ENCODE peak calls at places on chromosome 7, in six cellular contexts. One of them, this sample, is unnamed.

GRCh38 chr7:100655908-100656674 is at the start of gene ACTL6B:
- DNase-seq in left cardiac atrium: peak
- DNase-seq in aorta: peak
- DNase-seq in NCI-H1105: peak
- DNase-seq in H4: no peak
- DNase-seq in naive thymus-derived CD8-positive, alpha-beta T cell: peak
- DNase-seq in this sample: peak

GRCh38 chr7:41143074-41143473 is 559.8 kb downstream of the INHBA start:
- DNase-seq in aorta: no peak
- DNase-seq in NCI-H1105: no peak
- DNase-seq in naive thymus-derived CD8-positive, alpha-beta T cell: no peak
- DNase-seq in left cardiac atrium: no peak
- DNase-seq in H4: no peak
- DNase-seq in this sample: no peak

GRCh38 chr7:77954773-77955562 is 156.4 kb downstream of the PHTF2 start:
- DNase-seq in NCI-H1105: peak
- DNase-seq in H4: no peak
- DNase-seq in naive thymus-derived CD8-positive, alpha-beta T cell: no peak
- DNase-seq in aorta: no peak
- DNase-seq in left cardiac atrium: no peak
- DNase-seq in this sample: no peak

GRCh38 chr7:63899691-63900393 is 98.8 kb upstream of the ZNF722 start:
- DNase-seq in naive thymus-derived CD8-positive, alpha-beta T cell: peak
- DNase-seq in left cardiac atrium: peak
- DNase-seq in NCI-H1105: peak
- DNase-seq in aorta: peak
- DNase-seq in H4: peak
- DNase-seq in this sample: peak

GRCh38 chr7:155305251-155305904 is 7.7 kb downstream of the INSIG1 start:
- DNase-seq in aorta: no peak
- DNase-seq in H4: no peak
- DNase-seq in NCI-H1105: no peak
- DNase-seq in left cardiac atrium: no peak
- DNase-seq in naive thymus-derived CD8-positive, alpha-beta T cell: no peak
- DNase-seq in this sample: no peak

GRCh38 chr7:31794851-31795250 is 107.8 kb downstream of the PPP1R17 start:
- DNase-seq in aorta: no peak
- DNase-seq in H4: no peak
- DNase-seq in NCI-H1105: no peak
- DNase-seq in naive thymus-derived CD8-positive, alpha-beta T cell: no peak
- DNase-seq in left cardiac atrium: no peak
- DNase-seq in this sample: no peak

GRCh38 chr7:33776791-33777190 is 128.5 kb upstream of the BMPER start:
- DNase-seq in naive thymus-derived CD8-positive, alpha-beta T cell: no peak
- DNase-seq in aorta: no peak
- DNase-seq in H4: no peak
- DNase-seq in left cardiac atrium: no peak
- DNase-seq in NCI-H1105: no peak
- DNase-seq in this sample: no peak

GRCh38 chr7:130733866-130734524 is at the start of gene KLF14:
- DNase-seq in H4: peak
- DNase-seq in naive thymus-derived CD8-positive, alpha-beta T cell: peak
- DNase-seq in NCI-H1105: peak
- DNase-seq in aorta: no peak
- DNase-seq in left cardiac atrium: peak
- DNase-seq in this sample: peak

GRCh38 chr7:129889133-129889854 is 63.5 kb downstream of the UBE2H start:
- DNase-seq in aorta: no peak
- DNase-seq in NCI-H1105: no peak
- DNase-seq in H4: no peak
- DNase-seq in left cardiac atrium: no peak
- DNase-seq in naive thymus-derived CD8-positive, alpha-beta T cell: no peak
- DNase-seq in this sample: no peak

GRCh38 chr7:16753932-16754571 is 497 bp downstream of the TSPAN13 start:
- DNase-seq in naive thymus-derived CD8-positive, alpha-beta T cell: no peak
- DNase-seq in H4: peak
- DNase-seq in left cardiac atrium: peak
- DNase-seq in aorta: peak
- DNase-seq in NCI-H1105: peak
- DNase-seq in this sample: peak

GRCh38 chr7:157335991-157336382 is 817 bp upstream of the DNAJB6 start:
- DNase-seq in NCI-H1105: no peak
- DNase-seq in aorta: no peak
- DNase-seq in naive thymus-derived CD8-positive, alpha-beta T cell: no peak
- DNase-seq in left cardiac atrium: no peak
- DNase-seq in H4: no peak
- DNase-seq in this sample: no peak

GRCh38 chr7:23341846-23342598 is 42.9 kb downstream of the MALSU1 start:
- DNase-seq in NCI-H1105: no peak
- DNase-seq in aorta: no peak
- DNase-seq in H4: no peak
- DNase-seq in naive thymus-derived CD8-positive, alpha-beta T cell: no peak
- DNase-seq in left cardiac atrium: no peak
- DNase-seq in this sample: no peak

GRCh38 chr7:138575897-138576428 is 115.9 kb downstream of the TRIM24 start:
- DNase-seq in naive thymus-derived CD8-positive, alpha-beta T cell: no peak
- DNase-seq in aorta: no peak
- DNase-seq in left cardiac atrium: no peak
- DNase-seq in H4: no peak
- DNase-seq in NCI-H1105: no peak
- DNase-seq in this sample: no peak

GRCh38 chr7:155244675-155245074 is 53.0 kb upstream of the INSIG1 start:
- DNase-seq in left cardiac atrium: no peak
- DNase-seq in H4: no peak
- DNase-seq in naive thymus-derived CD8-positive, alpha-beta T cell: no peak
- DNase-seq in NCI-H1105: no peak
- DNase-seq in aorta: no peak
- DNase-seq in this sample: no peak

GRCh38 chr7:122487131-122487530 is 182.6 kb upstream of the FEZF1 start:
- DNase-seq in NCI-H1105: no peak
- DNase-seq in H4: peak
- DNase-seq in left cardiac atrium: no peak
- DNase-seq in naive thymus-derived CD8-positive, alpha-beta T cell: no peak
- DNase-seq in aorta: no peak
- DNase-seq in this sample: no peak

GRCh38 chr7:13990319-13990983 is 985 bp upstream of the ETV1 start:
- DNase-seq in left cardiac atrium: peak
- DNase-seq in NCI-H1105: peak
- DNase-seq in aorta: no peak
- DNase-seq in H4: peak
- DNase-seq in naive thymus-derived CD8-positive, alpha-beta T cell: no peak
- DNase-seq in this sample: peak

GRCh38 chr7:51611937-51612336 is 295.3 kb upstream of the COBL start:
- DNase-seq in left cardiac atrium: no peak
- DNase-seq in NCI-H1105: no peak
- DNase-seq in H4: no peak
- DNase-seq in aorta: no peak
- DNase-seq in naive thymus-derived CD8-positive, alpha-beta T cell: no peak
- DNase-seq in this sample: no peak

GRCh38 chr7:30476401-30477145 is 2.0 kb downstream of the NOD1 start:
- DNase-seq in NCI-H1105: peak
- DNase-seq in aorta: no peak
- DNase-seq in H4: no peak
- DNase-seq in left cardiac atrium: no peak
- DNase-seq in naive thymus-derived CD8-positive, alpha-beta T cell: no peak
- DNase-seq in this sample: no peak

GRCh38 chr7:66967029-66967428 is 28.4 kb downstream of the SBDS start:
- DNase-seq in left cardiac atrium: no peak
- DNase-seq in H4: no peak
- DNase-seq in NCI-H1105: no peak
- DNase-seq in aorta: no peak
- DNase-seq in naive thymus-derived CD8-positive, alpha-beta T cell: no peak
- DNase-seq in this sample: no peak

GRCh38 chr7:36620166-36620708 is 104.1 kb downstream of the AOAH start:
- DNase-seq in NCI-H1105: no peak
- DNase-seq in naive thymus-derived CD8-positive, alpha-beta T cell: no peak
- DNase-seq in aorta: no peak
- DNase-seq in left cardiac atrium: no peak
- DNase-seq in H4: no peak
- DNase-seq in this sample: no peak

GRCh38 chr7:26348987-26349809 is 57.5 kb downstream of the SNX10 start:
- DNase-seq in aorta: no peak
- DNase-seq in left cardiac atrium: no peak
- DNase-seq in NCI-H1105: peak
- DNase-seq in H4: no peak
- DNase-seq in naive thymus-derived CD8-positive, alpha-beta T cell: no peak
- DNase-seq in this sample: no peak

GRCh38 chr7:142879060-142879459 is 6.5 kb downstream of the TRPV6 start:
- DNase-seq in NCI-H1105: no peak
- DNase-seq in left cardiac atrium: no peak
- DNase-seq in aorta: no peak
- DNase-seq in H4: no peak
- DNase-seq in naive thymus-derived CD8-positive, alpha-beta T cell: no peak
- DNase-seq in this sample: no peak

GRCh38 chr7:101625076-101625914 is 3.8 kb downstream of the MYL10 start:
- DNase-seq in aorta: no peak
- DNase-seq in H4: no peak
- DNase-seq in left cardiac atrium: no peak
- DNase-seq in naive thymus-derived CD8-positive, alpha-beta T cell: no peak
- DNase-seq in NCI-H1105: no peak
- DNase-seq in this sample: no peak

GRCh38 chr7:137564677-137565076 is 221.1 kb upstream of the PTN start:
- DNase-seq in left cardiac atrium: no peak
- DNase-seq in NCI-H1105: no peak
- DNase-seq in aorta: no peak
- DNase-seq in naive thymus-derived CD8-positive, alpha-beta T cell: no peak
- DNase-seq in H4: no peak
- DNase-seq in this sample: no peak

GRCh38 chr7:47411281-47411869 is 170.5 kb downstream of the TNS3 start:
- DNase-seq in naive thymus-derived CD8-positive, alpha-beta T cell: no peak
- DNase-seq in H4: no peak
- DNase-seq in NCI-H1105: no peak
- DNase-seq in left cardiac atrium: no peak
- DNase-seq in aorta: no peak
- DNase-seq in this sample: no peak

GRCh38 chr7:2015251-2015871 is 217.4 kb downstream of the MAD1L1 start:
- DNase-seq in NCI-H1105: no peak
- DNase-seq in H4: no peak
- DNase-seq in aorta: peak
- DNase-seq in left cardiac atrium: peak
- DNase-seq in naive thymus-derived CD8-positive, alpha-beta T cell: peak
- DNase-seq in this sample: peak

GRCh38 chr7:158710651-158711102 is 6.1 kb upstream of the NCAPG2 start:
- DNase-seq in NCI-H1105: no peak
- DNase-seq in H4: peak
- DNase-seq in aorta: no peak
- DNase-seq in left cardiac atrium: no peak
- DNase-seq in naive thymus-derived CD8-positive, alpha-beta T cell: no peak
- DNase-seq in this sample: no peak

GRCh38 chr7:131235489-131236317 is 92.0 kb upstream of the MKLN1 start:
- DNase-seq in NCI-H1105: no peak
- DNase-seq in naive thymus-derived CD8-positive, alpha-beta T cell: no peak
- DNase-seq in left cardiac atrium: peak
- DNase-seq in H4: peak
- DNase-seq in aorta: no peak
- DNase-seq in this sample: no peak

GRCh38 chr7:43394441-43395130 is 188.3 kb upstream of the STK17A start:
- DNase-seq in NCI-H1105: no peak
- DNase-seq in aorta: no peak
- DNase-seq in naive thymus-derived CD8-positive, alpha-beta T cell: no peak
- DNase-seq in H4: no peak
- DNase-seq in left cardiac atrium: no peak
- DNase-seq in this sample: no peak

GRCh38 chr7:27910341-27910740 is 170.4 kb downstream of the TAX1BP1 start:
- DNase-seq in left cardiac atrium: no peak
- DNase-seq in aorta: no peak
- DNase-seq in naive thymus-derived CD8-positive, alpha-beta T cell: no peak
- DNase-seq in NCI-H1105: no peak
- DNase-seq in H4: no peak
- DNase-seq in this sample: no peak

GRCh38 chr7:25430200-25430953 is 202.1 kb upstream of the NPVF start:
- DNase-seq in aorta: no peak
- DNase-seq in left cardiac atrium: no peak
- DNase-seq in naive thymus-derived CD8-positive, alpha-beta T cell: no peak
- DNase-seq in H4: no peak
- DNase-seq in NCI-H1105: no peak
- DNase-seq in this sample: no peak

GRCh38 chr7:39741942-39742623 is 118.7 kb downstream of the RALA start:
- DNase-seq in aorta: no peak
- DNase-seq in naive thymus-derived CD8-positive, alpha-beta T cell: peak
- DNase-seq in H4: peak
- DNase-seq in left cardiac atrium: no peak
- DNase-seq in NCI-H1105: no peak
- DNase-seq in this sample: no peak

GRCh38 chr7:76133839-76134238 is 67.9 kb upstream of the SRRM3 start:
- DNase-seq in H4: no peak
- DNase-seq in naive thymus-derived CD8-positive, alpha-beta T cell: no peak
- DNase-seq in NCI-H1105: no peak
- DNase-seq in aorta: no peak
- DNase-seq in left cardiac atrium: no peak
- DNase-seq in this sample: no peak

GRCh38 chr7:66198956-66199355 is 6.2 kb upstream of the TPST1 start:
- DNase-seq in H4: no peak
- DNase-seq in left cardiac atrium: no peak
- DNase-seq in aorta: peak
- DNase-seq in NCI-H1105: no peak
- DNase-seq in naive thymus-derived CD8-positive, alpha-beta T cell: no peak
- DNase-seq in this sample: no peak

GRCh38 chr7:134845461-134845860 is 66.0 kb downstream of the CALD1 start:
- DNase-seq in H4: peak
- DNase-seq in naive thymus-derived CD8-positive, alpha-beta T cell: no peak
- DNase-seq in aorta: no peak
- DNase-seq in NCI-H1105: no peak
- DNase-seq in left cardiac atrium: no peak
- DNase-seq in this sample: no peak

GRCh38 chr7:7765422-7765821 is 47.0 kb upstream of the RPA3 start:
- DNase-seq in NCI-H1105: no peak
- DNase-seq in aorta: no peak
- DNase-seq in left cardiac atrium: no peak
- DNase-seq in H4: no peak
- DNase-seq in naive thymus-derived CD8-positive, alpha-beta T cell: no peak
- DNase-seq in this sample: no peak

GRCh38 chr7:39217752-39218151 is 240.0 kb downstream of the POU6F2 start:
- DNase-seq in naive thymus-derived CD8-positive, alpha-beta T cell: no peak
- DNase-seq in H4: no peak
- DNase-seq in aorta: no peak
- DNase-seq in NCI-H1105: no peak
- DNase-seq in left cardiac atrium: no peak
- DNase-seq in this sample: no peak

GRCh38 chr7:158110661-158111555 is 476.7 kb downstream of the PTPRN2 start:
- DNase-seq in NCI-H1105: no peak
- DNase-seq in naive thymus-derived CD8-positive, alpha-beta T cell: no peak
- DNase-seq in left cardiac atrium: no peak
- DNase-seq in aorta: peak
- DNase-seq in H4: peak
- DNase-seq in this sample: no peak